ENCODE peak calls at places on chromosomes 16 and 17, in eight cellular contexts. I is A549, R is HFF-Myc, Q is neural progenitor cell, G is stomach, Y is GM20000, U is upper lobe of right lung, E is tibial nerve. V is an unnamed sample.

GRCh38 chr16:56614549-56614991 is 6.2 kb downstream of the MT2A start:
- DNase-seq in I (no peak), R (no peak), Q (no peak), G (no peak), Y (no peak), U (no peak), E (no peak), V (no peak)

GRCh38 chr17:81295678-81296381 is 723 bp upstream of the SLC38A10 start:
- DNase-seq in I (peak; percentile 91), R (no peak), Q (peak; percentile 70), G (peak; percentile 84), Y (peak; percentile 75), U (peak; percentile 81), E (no peak), V (no peak)

GRCh38 chr16:15865742-15866141 is 8.9 kb upstream of the MYH11 start:
- DNase-seq in I (no peak), R (no peak), Q (no peak), G (no peak), Y (no peak), U (no peak), E (no peak), V (no peak)

GRCh38 chr17:47622179-47622549 is 27.6 kb upstream of the KPNB1 start:
- DNase-seq in I (no peak), R (no peak), Q (no peak), G (no peak), Y (no peak), U (no peak), E (no peak), V (no peak)

GRCh38 chr16:11621920-11622651 is 35.4 kb upstream of the LITAF start:
- DNase-seq in I (no peak), R (no peak), Q (no peak), G (no peak), Y (peak; percentile 40), U (peak; percentile 74), E (no peak), V (peak; percentile 54)

GRCh38 chr17:58330544-58330996 is 2.0 kb upstream of the TSPOAP1 start:
- DNase-seq in I (no peak), R (no peak), Q (no peak), G (no peak), Y (no peak), U (no peak), E (no peak), V (no peak)

GRCh38 chr16:8888951-8889892 is 7.1 kb downstream of the LITAFD start:
- DNase-seq in I (no peak), R (no peak), Q (no peak), G (no peak), Y (no peak), U (peak; percentile 53), E (no peak), V (no peak)

GRCh38 chr16:30997000-30997886 is 12.2 kb downstream of the HSD3B7 start:
- DNase-seq in I (peak; percentile 93), R (peak; percentile 45), Q (peak; percentile 87), G (peak; percentile 83), Y (peak; percentile 100), U (peak; percentile 92), E (peak; percentile 69), V (peak; percentile 100)

GRCh38 chr17:9446528-9446927 is 129.1 kb downstream of the STX8 start:
- DNase-seq in I (no peak), R (no peak), Q (no peak), G (no peak), Y (no peak), U (no peak), E (no peak), V (no peak)

GRCh38 chr16:57579361-57579665 is 36.9 kb downstream of the ADGRG5 start:
- DNase-seq in I (no peak), R (no peak), Q (no peak), G (no peak), Y (no peak), U (peak; percentile 43), E (no peak), V (no peak)

GRCh38 chr17:29825604-29826003 is 104.4 kb downstream of the SSH2 start:
- DNase-seq in I (no peak), R (no peak), Q (no peak), G (no peak), Y (no peak), U (no peak), E (no peak), V (no peak)

GRCh38 chr17:38914741-38915638 is 10.4 kb upstream of the LASP1NB start:
- DNase-seq in I (no peak), R (no peak), Q (no peak), G (peak; percentile 15), Y (no peak), U (peak; percentile 58), E (no peak), V (no peak)

DNA sequence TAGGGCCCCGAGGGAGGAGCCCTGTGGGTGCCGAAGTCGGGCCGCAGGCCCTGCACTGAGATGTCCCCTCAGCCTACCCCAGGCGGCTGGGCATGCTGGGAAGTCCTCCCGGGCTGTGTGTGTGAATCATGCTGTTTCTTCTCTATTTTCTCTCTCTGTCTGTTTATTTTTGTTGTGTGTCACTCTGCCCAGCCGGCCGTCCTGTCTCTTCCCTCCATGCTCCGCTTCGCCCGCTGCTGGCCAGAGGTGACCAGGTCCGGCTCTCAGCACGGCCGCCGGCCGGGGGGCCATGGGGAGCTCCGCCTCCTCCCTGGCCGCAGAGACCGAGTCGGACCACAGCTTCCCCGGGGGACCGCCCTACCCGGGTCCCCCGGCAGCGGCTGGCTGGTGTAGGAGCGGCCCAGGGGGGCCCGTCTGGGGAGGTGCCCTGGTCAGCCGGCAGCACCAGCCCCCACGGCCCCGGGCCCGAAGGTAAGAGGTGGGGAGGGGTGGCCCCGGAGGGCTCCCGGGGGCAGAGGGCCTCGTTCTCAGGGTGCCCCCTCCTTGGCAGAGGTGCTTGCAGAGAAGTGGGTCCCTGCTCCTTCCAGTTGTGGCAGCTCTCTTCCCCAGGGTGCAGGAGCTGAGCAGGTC is 12.5 kb downstream of the CAPN15 start:
- DNase-seq in I (no peak), R (no peak), Q (no peak), G (no peak), Y (no peak), U (no peak), E (no peak), V (no peak)
- TF ChIP-seq CTCF in I (no peak), R (no peak), Q (no peak), G (no peak), Y (no peak), U (no peak), E (no peak), V (no peak)

DNA sequence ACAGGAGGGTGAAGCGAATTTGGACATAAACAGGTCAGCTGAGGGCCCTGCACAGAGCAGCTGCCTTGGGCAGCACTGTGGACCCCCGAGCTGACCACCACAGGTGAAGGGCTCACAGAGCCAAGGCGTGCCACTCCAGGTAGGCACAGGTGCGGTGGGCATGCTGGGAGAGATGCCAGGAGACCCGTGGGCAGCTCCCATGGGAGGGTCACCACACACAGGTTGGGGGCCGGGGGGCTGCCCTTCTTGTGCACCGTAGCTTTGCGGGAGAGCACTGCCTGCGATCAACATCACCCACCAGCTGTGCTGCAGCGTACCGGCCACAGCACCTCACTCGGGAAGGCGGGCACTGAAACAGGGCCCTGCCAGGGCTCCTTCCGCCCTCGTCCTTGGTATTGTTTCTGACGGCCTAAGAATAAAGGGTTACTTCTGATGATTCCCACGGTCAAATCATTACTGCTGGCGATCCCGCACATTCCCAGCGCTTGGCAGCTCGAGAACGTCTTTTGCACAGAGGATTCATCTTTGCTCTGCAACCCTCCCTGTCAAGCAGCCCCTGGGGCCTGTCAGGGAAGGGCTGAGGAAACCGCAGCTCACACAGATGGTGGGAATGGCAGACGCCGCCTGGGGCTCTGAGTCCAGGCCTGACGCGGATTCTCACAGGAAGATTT is 181.7 kb downstream of the BANP start:
- DNase-seq in I (no peak), R (no peak), Q (no peak), G (no peak), Y (no peak), U (no peak), E (no peak), V (no peak)
- TF ChIP-seq CTCF in I (no peak), R (no peak), Q (no peak), G (no peak), Y (no peak), U (no peak), E (no peak), V (no peak)

GRCh38 chr17:75941442-75941819 is 589 bp upstream of the FBF1 start:
- DNase-seq in I (no peak), R (no peak), Q (no peak), G (no peak), Y (no peak), U (peak; percentile 43), E (no peak), V (no peak)

GRCh38 chr17:75942473-75942872 is 1.6 kb upstream of the FBF1 start:
- DNase-seq in I (no peak), R (no peak), Q (no peak), G (no peak), Y (no peak), U (no peak), E (no peak), V (no peak)

GRCh38 chr17:75945202-75945601 is 4.4 kb upstream of the FBF1 start:
- DNase-seq in I (no peak), R (no peak), Q (no peak), G (no peak), Y (no peak), U (no peak), E (no peak), V (no peak)

GRCh38 chr17:75937652-75938051 is 3.2 kb downstream of the FBF1 start:
- DNase-seq in I (no peak), R (no peak), Q (no peak), G (no peak), Y (no peak), U (peak; percentile 37), E (no peak), V (no peak)

DNA sequence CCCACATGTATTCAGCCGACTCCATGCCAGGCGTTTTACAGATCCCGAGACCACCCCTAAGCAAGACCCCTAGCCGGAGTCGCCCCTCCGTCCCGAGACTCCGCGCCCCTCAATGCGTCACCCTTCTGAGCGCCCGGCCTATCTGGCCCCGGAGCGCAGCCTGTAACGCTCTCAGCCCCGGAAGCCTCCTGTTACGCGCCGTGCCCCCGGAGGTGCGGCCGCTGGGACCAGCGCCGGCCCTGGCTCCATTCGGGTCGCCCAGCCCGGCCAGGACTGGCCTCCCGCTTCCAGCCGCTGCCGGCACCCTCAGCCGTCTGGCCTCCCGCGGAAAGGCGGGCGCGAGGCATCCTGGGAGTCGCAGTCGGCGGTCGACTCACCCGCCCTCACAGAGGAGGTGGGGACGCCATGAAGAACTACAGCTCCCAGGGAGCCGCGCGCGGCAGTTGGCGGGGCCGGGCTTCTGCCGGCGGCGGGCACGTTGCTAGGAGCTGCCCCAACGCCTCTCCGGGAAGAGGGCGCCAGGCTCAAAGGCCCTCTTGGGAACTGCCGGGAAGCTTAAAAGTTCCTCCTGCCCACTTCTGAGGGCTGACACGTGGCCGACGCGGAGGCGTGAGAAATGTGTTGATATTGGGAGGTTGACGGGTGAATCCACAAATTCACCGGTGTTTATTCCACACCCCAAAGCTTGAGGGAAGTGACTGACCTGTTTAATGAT is at the start of gene FBF1:
- DNase-seq in I (peak; percentile 99), R (peak; percentile 58), Q (peak; percentile 97), G (peak; percentile 96), Y (peak; percentile 98), U (peak; percentile 98), E (peak; percentile 80), V (peak; percentile 99)
- TF ChIP-seq CTCF in I (no peak), R (no peak), Q (no peak), G (no peak), Y (no peak), U (no peak), E (peak; percentile 31), V (no peak)

DNA sequence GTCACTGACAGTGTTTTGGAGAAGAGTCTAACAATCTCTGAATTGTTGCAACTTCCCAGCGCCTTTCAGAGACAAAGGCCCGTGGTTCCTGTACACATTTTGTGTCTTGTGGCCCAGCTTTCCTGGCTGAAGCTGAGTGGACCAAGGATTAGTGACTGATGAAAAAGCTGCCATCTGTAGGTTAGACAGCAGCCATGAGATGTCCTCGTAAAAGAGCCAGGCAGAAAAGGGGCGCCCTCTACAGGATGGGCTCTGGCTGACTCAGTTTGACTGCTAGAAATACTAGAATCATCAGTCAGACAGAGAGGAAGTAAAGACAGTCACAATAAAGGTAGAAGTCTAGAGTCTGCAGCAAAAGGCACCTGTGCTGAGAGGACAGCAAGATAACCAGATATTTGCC is 26.5 kb upstream of the NF1 start:
- DNase-seq in I (no peak), R (no peak), Q (peak; percentile 42), G (peak; percentile 36), Y (peak; percentile 46), U (no peak), E (peak; percentile 46), V (peak; percentile 57)
- TF ChIP-seq CTCF in I (peak; percentile 41), R (peak; percentile 70), Q (peak; percentile 58), G (no peak), Y (peak; percentile 55), U (peak; percentile 38), E (no peak), V (peak; percentile 45)

V was measured in GM13976.